ENCODE peak calls at places on chromosome 14, in seven cellular contexts. M, A, B, L, C, P and Y are unnamed samples.

GRCh38 chr14:96783306-96784224 is 13.6 kb upstream of the VRK1 start:
- DNase-seq in A (peak), C (no peak), P (no peak), M (no peak), L (no peak), B (peak), Y (no peak)

GRCh38 chr14:26595922-26596721 is 1.7 kb downstream of the NOVA1 start:
- DNase-seq in P (no peak), M (peak), C (peak), B (no peak), L (peak), A (peak), Y (no peak)

GRCh38 chr14:79890527-79890926 is 320.8 kb downstream of the DIO2 start:
- DNase-seq in L (no peak), M (no peak), A (no peak), C (no peak), B (no peak), P (no peak), Y (no peak)

GRCh38 chr14:48725001-48725734 is 861.0 kb downstream of the RPS29 start:
- DNase-seq in M (peak), P (no peak), B (no peak), L (peak), A (no peak), C (no peak), Y (no peak)

GRCh38 chr14:101252443-101253214 is 308.7 kb upstream of the DIO3 start:
- DNase-seq in C (no peak), P (no peak), A (no peak), M (no peak), B (no peak), L (no peak), Y (peak)

GRCh38 chr14:86782092-86782580 is 1210.8 kb downstream of the GALC start:
- DNase-seq in M (no peak), L (peak), P (no peak), C (no peak), A (no peak), B (no peak), Y (no peak)

GRCh38 chr14:105526781-105527380 is 498 bp downstream of the TMEM121 start:
- DNase-seq in M (no peak), C (peak), A (peak), L (no peak), P (no peak), B (no peak), Y (peak)

GRCh38 chr14:104913413-104913812 is 11.3 kb upstream of the PLD4 start:
- DNase-seq in C (no peak), M (no peak), P (no peak), B (no peak), A (no peak), L (no peak), Y (no peak)

GRCh38 chr14:73740921-73741326 is 26.7 kb upstream of the PNMA1 start:
- DNase-seq in B (peak), L (peak), P (no peak), M (peak), A (peak), C (peak), Y (peak)

GRCh38 chr14:79659995-79660975 is 551.0 kb downstream of the DIO2 start:
- DNase-seq in P (no peak), B (no peak), L (peak), M (no peak), C (no peak), A (no peak), Y (no peak)

GRCh38 chr14:61925043-61925442 is 162.8 kb downstream of the SNAPC1 start:
- DNase-seq in A (peak), M (peak), C (no peak), P (no peak), B (peak), L (peak), Y (no peak)

GRCh38 chr14:92586001-92586947 is 72.7 kb downstream of the RIN3 start:
- DNase-seq in A (peak), C (peak), B (peak), P (no peak), L (peak), M (peak), Y (peak)

GRCh38 chr14:36268957-36269734 is 51.3 kb downstream of the MBIP start:
- DNase-seq in P (peak), L (peak), B (no peak), A (no peak), M (no peak), C (no peak), Y (no peak)

GRCh38 chr14:97866664-97867063 is 1069.5 kb downstream of the VRK1 start:
- DNase-seq in A (no peak), C (no peak), P (no peak), L (no peak), M (no peak), B (no peak), Y (no peak)

GRCh38 chr14:68255697-68256178 is 436.2 kb downstream of the RAD51B start:
- DNase-seq in M (peak), A (peak), C (no peak), B (peak), P (no peak), L (peak), Y (peak)

GRCh38 chr14:33647385-33647786 is 303.5 kb downstream of the EGLN3 start:
- DNase-seq in B (peak), A (peak), C (no peak), L (peak), M (peak), P (no peak), Y (no peak)

GRCh38 chr14:92481811-92482559 is 31.6 kb upstream of the RIN3 start:
- DNase-seq in M (no peak), B (no peak), A (no peak), C (no peak), P (no peak), L (no peak), Y (no peak)

GRCh38 chr14:37036669-37037341 is 135.6 kb downstream of the SLC25A21 start:
- DNase-seq in B (no peak), C (no peak), L (no peak), A (peak), P (no peak), M (peak), Y (no peak)

GRCh38 chr14:74326369-74327152 is 21.7 kb upstream of the VRTN start:
- DNase-seq in P (peak), B (no peak), C (peak), M (no peak), A (no peak), L (no peak), Y (no peak)

GRCh38 chr14:31583043-31583442 is 21.8 kb downstream of the NUBPL start:
- DNase-seq in C (no peak), M (peak), L (no peak), P (no peak), A (no peak), B (no peak), Y (no peak)

GRCh38 chr14:52960627-52961026 is 9.8 kb upstream of the FERMT2 start:
- DNase-seq in M (no peak), A (no peak), B (no peak), P (no peak), C (no peak), L (no peak), Y (no peak)

GRCh38 chr14:56413721-56414120 is 165.9 kb upstream of the TMEM260 start:
- DNase-seq in A (no peak), P (no peak), L (no peak), C (no peak), B (no peak), M (no peak), Y (no peak)
- H3K27ac ChIP-seq in A (no peak), P (no peak), L (no peak), C (no peak), B (no peak), M (no peak), Y (no peak)

DNA sequence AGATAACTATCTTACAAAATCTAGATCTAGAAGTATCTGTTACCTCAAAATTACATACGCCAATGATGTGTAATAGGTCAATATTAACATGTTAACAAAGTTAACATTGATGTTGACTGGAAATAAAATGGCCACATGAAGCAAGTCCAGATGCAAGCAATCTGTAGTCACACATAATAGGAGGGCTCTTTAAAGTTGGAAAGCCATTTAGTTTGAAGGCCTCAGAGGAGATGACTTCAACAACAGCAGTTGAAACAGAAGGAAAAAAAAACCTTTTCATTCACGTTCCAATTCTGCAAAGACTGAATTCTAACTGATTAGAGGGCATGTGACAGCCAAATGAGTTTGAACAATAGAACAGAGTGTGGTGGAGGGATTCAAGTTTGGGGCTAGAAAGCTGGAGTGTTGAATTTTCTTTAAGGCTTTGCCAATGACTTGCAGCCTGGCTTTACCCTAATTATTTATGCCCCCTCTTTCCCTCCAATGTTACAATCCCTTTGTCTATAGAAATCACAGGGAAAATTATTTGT is 41.5 kb upstream of the DAAM1 start:
- DNase-seq in A (no peak), P (no peak), B (no peak), L (no peak), C (no peak), M (no peak), Y (no peak)
- H2AFZ ChIP-seq in A (no peak), P (peak), B (no peak), L (no peak), C (no peak), M (no peak), Y (no peak)

GRCh38 chr14:24194873-24195185 is 412 bp downstream of the TM9SF1 start:
- DNase-seq in L (no peak), C (no peak), M (no peak), B (no peak), A (peak), P (no peak), Y (peak)

GRCh38 chr14:24196071-24197061 is 1.1 kb upstream of the TM9SF1 start:
- DNase-seq in A (peak), M (peak), B (peak), L (peak), C (no peak), P (no peak), Y (peak)

GRCh38 chr14:24197066-24197465 is 1.8 kb upstream of the TM9SF1 start:
- DNase-seq in C (no peak), A (no peak), M (no peak), P (no peak), B (no peak), L (no peak), Y (peak)

GRCh38 chr14:24195186-24196070 is at the start of gene TM9SF1:
- DNase-seq in C (peak), B (peak), M (peak), P (peak), A (peak), L (peak), Y (peak)

GRCh38 chr14:24198845-24199524 is 3.7 kb upstream of the TM9SF1 start:
- DNase-seq in P (no peak), M (no peak), B (no peak), C (no peak), L (no peak), A (no peak), Y (peak)
- H3K27ac ChIP-seq in P (no peak), M (no peak), B (no peak), C (peak), L (no peak), A (no peak), Y (no peak)

DNA sequence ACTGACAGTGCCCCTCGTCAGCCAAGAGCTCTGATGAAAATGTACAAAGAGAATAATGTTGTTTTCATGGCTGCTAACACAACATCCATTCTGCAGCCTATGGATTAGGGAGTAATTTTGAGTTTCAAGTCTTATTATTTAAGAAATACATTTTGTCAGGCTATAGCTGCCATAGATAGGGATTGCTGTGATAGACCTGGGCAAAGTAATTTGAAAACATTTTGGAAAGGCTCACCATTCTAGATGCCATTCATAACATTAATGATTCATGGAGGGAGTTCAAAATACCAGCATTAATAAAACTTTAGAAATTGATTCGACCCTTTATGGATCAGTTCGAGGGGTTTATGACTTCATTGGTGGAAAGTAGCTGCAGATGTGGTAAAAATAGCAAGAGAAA is 149.8 kb downstream of the GPHN start:
- DNase-seq in C (no peak), P (no peak), L (no peak), A (no peak), B (no peak), M (no peak), Y (no peak)
- H2AFZ ChIP-seq in C (no peak), P (no peak), L (no peak), A (no peak), B (no peak), M (no peak), Y (no peak)